ENCODE peak calls at places on chromosomes 4 and X, in four cellular contexts. One of them, this sample, is unnamed.

GRCh38 chrX:13747836-13748235 is 13.3 kb downstream of the OFD1 start:
- DNase-seq in substantia nigra: peak; percentile 14
- DNase-seq in MG63: peak; percentile 27
- DNase-seq in activated T-helper 9 cell treated with anti-CD3 and anti-CD28 coated beads, Interleukin-2, amount 50 U/mL, for 16 hours: no peak
- DNase-seq in this sample: no peak

GRCh38 chr4:150569384-150569987 is 12.5 kb upstream of the MAB21L2 start:
- DNase-seq in substantia nigra: no peak
- DNase-seq in MG63: no peak
- DNase-seq in activated T-helper 9 cell treated with anti-CD3 and anti-CD28 coated beads, Interleukin-2, amount 50 U/mL, for 16 hours: no peak
- DNase-seq in this sample: no peak

GRCh38 chr4:139972305-139972704 is 181.7 kb downstream of the MAML3 start:
- DNase-seq in substantia nigra: no peak
- DNase-seq in MG63: no peak
- DNase-seq in activated T-helper 9 cell treated with anti-CD3 and anti-CD28 coated beads, Interleukin-2, amount 50 U/mL, for 16 hours: no peak
- DNase-seq in this sample: no peak

GRCh38 chr4:165894159-165894558 is 21.1 kb downstream of the TLL1 start:
- DNase-seq in substantia nigra: no peak
- DNase-seq in MG63: no peak
- DNase-seq in activated T-helper 9 cell treated with anti-CD3 and anti-CD28 coated beads, Interleukin-2, amount 50 U/mL, for 16 hours: no peak
- DNase-seq in this sample: no peak

GRCh38 chr4:186666750-186667149 is 56.9 kb downstream of the FAT1 start:
- DNase-seq in substantia nigra: no peak
- DNase-seq in MG63: no peak
- DNase-seq in activated T-helper 9 cell treated with anti-CD3 and anti-CD28 coated beads, Interleukin-2, amount 50 U/mL, for 16 hours: no peak
- DNase-seq in this sample: no peak

GRCh38 chr4:116480486-116480990 is 604.8 kb downstream of the TRAM1L1 start:
- DNase-seq in substantia nigra: no peak
- DNase-seq in MG63: no peak
- DNase-seq in activated T-helper 9 cell treated with anti-CD3 and anti-CD28 coated beads, Interleukin-2, amount 50 U/mL, for 16 hours: no peak
- DNase-seq in this sample: no peak

GRCh38 chrX:3299626-3300025 is 46.8 kb downstream of the MXRA5 start:
- DNase-seq in substantia nigra: no peak
- DNase-seq in MG63: no peak
- DNase-seq in activated T-helper 9 cell treated with anti-CD3 and anti-CD28 coated beads, Interleukin-2, amount 50 U/mL, for 16 hours: no peak
- DNase-seq in this sample: no peak

GRCh38 chr4:7367361-7367760 is 67.4 kb downstream of the PSAPL1 start:
- DNase-seq in substantia nigra: no peak
- DNase-seq in MG63: no peak
- DNase-seq in activated T-helper 9 cell treated with anti-CD3 and anti-CD28 coated beads, Interleukin-2, amount 50 U/mL, for 16 hours: no peak
- DNase-seq in this sample: no peak

GRCh38 chr4:163473130-163473529 is 424 bp downstream of the TKTL2 start:
- DNase-seq in substantia nigra: no peak
- DNase-seq in MG63: no peak
- DNase-seq in activated T-helper 9 cell treated with anti-CD3 and anti-CD28 coated beads, Interleukin-2, amount 50 U/mL, for 16 hours: no peak
- DNase-seq in this sample: no peak

GRCh38 chr4:12692815-12693214 is 791.3 kb downstream of the RAB28 start:
- DNase-seq in substantia nigra: no peak
- DNase-seq in MG63: no peak
- DNase-seq in activated T-helper 9 cell treated with anti-CD3 and anti-CD28 coated beads, Interleukin-2, amount 50 U/mL, for 16 hours: no peak
- DNase-seq in this sample: no peak

GRCh38 chr4:111639120-111639519 is 506.1 kb upstream of the FAM241A start:
- DNase-seq in substantia nigra: no peak
- DNase-seq in MG63: no peak
- DNase-seq in activated T-helper 9 cell treated with anti-CD3 and anti-CD28 coated beads, Interleukin-2, amount 50 U/mL, for 16 hours: no peak
- DNase-seq in this sample: no peak

GRCh38 chrX:3206314-3206713 is 140.1 kb downstream of the MXRA5 start:
- DNase-seq in substantia nigra: no peak
- DNase-seq in MG63: no peak
- DNase-seq in activated T-helper 9 cell treated with anti-CD3 and anti-CD28 coated beads, Interleukin-2, amount 50 U/mL, for 16 hours: no peak
- DNase-seq in this sample: no peak

GRCh38 chr4:141913928-141914327 is 277.5 kb downstream of the IL15 start:
- DNase-seq in substantia nigra: no peak
- DNase-seq in MG63: no peak
- DNase-seq in activated T-helper 9 cell treated with anti-CD3 and anti-CD28 coated beads, Interleukin-2, amount 50 U/mL, for 16 hours: no peak
- DNase-seq in this sample: no peak

GRCh38 chr4:57053508-57053907 is 56.7 kb downstream of the IGFBP7 start:
- DNase-seq in substantia nigra: no peak
- DNase-seq in MG63: no peak
- DNase-seq in activated T-helper 9 cell treated with anti-CD3 and anti-CD28 coated beads, Interleukin-2, amount 50 U/mL, for 16 hours: no peak
- DNase-seq in this sample: no peak

GRCh38 chr4:112357897-112358296 is 60.7 kb downstream of the ALPK1 start:
- DNase-seq in substantia nigra: no peak
- DNase-seq in MG63: no peak
- DNase-seq in activated T-helper 9 cell treated with anti-CD3 and anti-CD28 coated beads, Interleukin-2, amount 50 U/mL, for 16 hours: no peak
- DNase-seq in this sample: no peak

GRCh38 chr4:185504098-185505047 is 30.9 kb downstream of the PDLIM3 start:
- DNase-seq in substantia nigra: no peak
- DNase-seq in MG63: peak; percentile 50
- DNase-seq in activated T-helper 9 cell treated with anti-CD3 and anti-CD28 coated beads, Interleukin-2, amount 50 U/mL, for 16 hours: no peak
- DNase-seq in this sample: no peak

GRCh38 chr4:3644849-3645627 is 112.8 kb upstream of the LRPAP1 start:
- DNase-seq in substantia nigra: no peak
- DNase-seq in MG63: peak; percentile 54
- DNase-seq in activated T-helper 9 cell treated with anti-CD3 and anti-CD28 coated beads, Interleukin-2, amount 50 U/mL, for 16 hours: no peak
- DNase-seq in this sample: no peak